ENCODE peak calls at places on chromosome 9, in five cellular contexts. H, I, C, Z and M are unnamed samples. For H3K4me1, H3K27me3 and H3K36me3, the result is how much of the 10 kb centered on the place peaks cover.

GRCh38 chr9:105425817-105426433 is 21.9 kb upstream of the FSD1L start:
- DNase-seq in Z (no peak), H (no peak), C (no peak), I (no peak), M (no peak)

GRCh38 chr9:3646226-3646625 is 120.4 kb upstream of the RFX3 start:
- DNase-seq in C (no peak), H (no peak), I (no peak), Z (no peak), M (no peak)

GRCh38 chr9:127360829-127361228 is 36.1 kb upstream of the SLC2A8 start:
- DNase-seq in H (no peak), I (no peak), C (peak), Z (no peak), M (no peak)

GRCh38 chr9:38641985-38642864 is 21.8 kb upstream of the ANKRD18A start:
- DNase-seq in I (no peak), C (no peak), Z (no peak), H (no peak), M (no peak)

GRCh38 chr9:79390077-79390673 is 181.6 kb upstream of the TLE4 start:
- DNase-seq in H (no peak), C (no peak), I (no peak), Z (no peak), M (no peak)

GRCh38 chr9:104993291-104993963 is 65.5 kb upstream of the ABCA1 start:
- DNase-seq in C (peak), I (no peak), Z (no peak), H (peak), M (peak)

GRCh38 chr9:91191443-91192378 is 170.0 kb downstream of the AUH start:
- DNase-seq in C (no peak), H (peak), Z (no peak), I (no peak), M (no peak)

GRCh38 chr9:2241461-2241874 is 226.3 kb downstream of the SMARCA2 start:
- DNase-seq in H (peak), I (no peak), C (peak), Z (no peak), M (peak)

GRCh38 chr9:14824481-14824880 is 85.7 kb downstream of the FREM1 start:
- DNase-seq in C (no peak), I (no peak), H (no peak), Z (no peak), M (no peak)

GRCh38 chr9:69981686-69982450 is 61.8 kb upstream of the MAMDC2 start:
- DNase-seq in H (no peak), C (no peak), I (no peak), Z (no peak), M (no peak)

GRCh38 chr9:16559418-16560188 is 310.9 kb downstream of the BNC2 start:
- DNase-seq in Z (no peak), I (no peak), C (no peak), H (no peak), M (no peak)

GRCh38 chr9:115117999-115118470 is at the start of gene TNC:
- DNase-seq in Z (no peak), C (peak), H (peak), I (no peak), M (peak)

GRCh38 chr9:5566054-5566618 is 55.8 kb downstream of the PDCD1LG2 start:
- DNase-seq in C (no peak), Z (no peak), H (no peak), I (no peak), M (no peak)

GRCh38 chr9:22005083-22005699 is 3.9 kb downstream of the CDKN2B start:
- DNase-seq in C (no peak), Z (no peak), H (no peak), I (peak), M (no peak)

GRCh38 chr9:76373173-76373771 is 21.0 kb downstream of the RFK start:
- DNase-seq in I (no peak), H (peak), C (peak), Z (no peak), M (no peak)

GRCh38 chr9:90967171-90967570 is 165.6 kb downstream of the SYK start:
- DNase-seq in I (no peak), Z (no peak), C (no peak), H (no peak), M (no peak)

GRCh38 chr9:113687680-113688371 is 188.3 kb upstream of the ZNF618 start:
- DNase-seq in I (no peak), H (no peak), C (no peak), Z (no peak), M (no peak)

GRCh38 chr9:14608521-14608920 is 84.7 kb downstream of the ZDHHC21 start:
- DNase-seq in I (no peak), C (no peak), Z (no peak), H (no peak), M (no peak)

GRCh38 chr9:13088734-13089427 is 190.6 kb downstream of the MPDZ start:
- DNase-seq in C (no peak), H (no peak), I (no peak), Z (no peak), M (no peak)

GRCh38 chr9:69122391-69123141 is 51.5 kb upstream of the TJP2 start:
- DNase-seq in Z (no peak), H (no peak), I (peak), C (no peak), M (no peak)

GRCh38 chr9:83651558-83651957 is 28.6 kb downstream of the IDNK start:
- DNase-seq in I (no peak), Z (no peak), H (no peak), C (no peak), M (no peak)

GRCh38 chr9:13295556-13295955 is 16.1 kb upstream of the MPDZ start:
- DNase-seq in I (no peak), Z (no peak), C (no peak), H (no peak), M (no peak)

GRCh38 chr9:1709347-1709746 is 305.8 kb upstream of the SMARCA2 start:
- DNase-seq in H (no peak), Z (no peak), I (no peak), C (no peak), M (no peak)

GRCh38 chr9:111969622-111970021 is 73.0 kb downstream of the UGCG start:
- DNase-seq in Z (no peak), I (no peak), H (no peak), C (no peak), M (no peak)

DNA sequence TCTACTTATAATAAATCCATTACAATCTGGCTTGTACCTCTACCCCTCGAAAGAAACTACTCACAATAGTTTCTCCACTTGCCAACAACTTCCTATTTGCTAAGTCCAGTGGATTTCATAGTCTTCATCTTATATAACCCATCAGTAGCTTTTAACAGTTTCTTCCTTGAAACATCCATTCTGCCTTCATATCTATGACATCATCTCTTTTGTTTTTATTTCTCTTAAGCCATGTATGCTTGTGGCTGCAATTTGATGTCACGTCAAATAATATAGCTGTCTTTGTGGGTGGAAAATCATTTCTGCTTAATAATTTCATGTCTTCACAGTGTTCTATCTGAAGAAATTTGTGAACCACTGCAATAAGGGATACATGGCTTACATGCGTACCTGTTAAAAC is 77.5 kb upstream of the GRHPR start:
- DNase-seq in H (no peak), Z (no peak), I (no peak), C (no peak), M (no peak)
- H3K4me1 ChIP-seq in H (under half), Z (under half), I (under half), C (under half), M (under half)

GRCh38 chr9:133587051-133587450 is 22.1 kb downstream of the FAM163B start:
- DNase-seq in I (no peak), C (no peak), Z (no peak), H (peak), M (no peak)
- H3K27me3 ChIP-seq in I (under half), C (under half), Z (under half), H (half or more), M (under half)

DNA sequence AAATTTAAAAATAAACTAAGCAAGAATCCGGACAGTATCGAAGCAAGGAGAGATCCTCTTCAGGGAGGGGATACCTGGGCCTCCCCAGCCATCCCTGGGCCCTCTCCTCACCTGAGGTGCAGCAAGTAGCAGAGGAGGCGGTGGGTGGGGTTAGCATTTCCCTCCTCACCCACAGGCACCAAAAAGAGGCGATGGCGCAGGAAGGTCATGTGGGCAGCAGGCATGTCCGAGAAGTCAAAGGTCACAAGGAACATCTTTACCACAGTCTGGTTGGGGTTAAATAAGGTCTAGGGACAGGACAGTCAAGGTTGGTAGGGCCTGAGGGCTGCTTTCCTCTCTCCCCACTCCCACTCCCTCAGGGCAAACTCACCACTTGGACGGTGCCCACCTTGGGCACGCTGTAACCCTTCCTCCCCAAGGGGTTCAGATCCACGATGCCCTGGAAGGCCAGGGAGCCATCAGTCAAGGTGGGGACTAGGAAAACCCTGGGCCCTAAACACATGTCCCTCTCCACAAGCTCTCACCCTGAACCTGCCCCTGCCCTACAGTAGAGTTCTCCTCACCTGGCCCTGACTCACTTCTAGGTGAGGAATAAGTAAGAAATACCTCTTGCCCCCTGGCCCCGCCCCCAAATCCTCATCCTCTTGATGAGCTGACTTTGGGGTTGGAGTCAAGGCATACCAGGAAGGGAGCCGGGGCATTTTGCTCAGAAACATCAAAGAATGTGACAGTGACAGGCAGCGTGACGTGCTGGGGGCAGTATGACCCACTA is 2.8 kb upstream of the STOML2 start:
- DNase-seq in C (no peak), I (no peak), Z (no peak), H (no peak), M (no peak)
- H3K36me3 ChIP-seq in C (under half), I (under half), Z (under half), H (under half), M (under half)

DNA sequence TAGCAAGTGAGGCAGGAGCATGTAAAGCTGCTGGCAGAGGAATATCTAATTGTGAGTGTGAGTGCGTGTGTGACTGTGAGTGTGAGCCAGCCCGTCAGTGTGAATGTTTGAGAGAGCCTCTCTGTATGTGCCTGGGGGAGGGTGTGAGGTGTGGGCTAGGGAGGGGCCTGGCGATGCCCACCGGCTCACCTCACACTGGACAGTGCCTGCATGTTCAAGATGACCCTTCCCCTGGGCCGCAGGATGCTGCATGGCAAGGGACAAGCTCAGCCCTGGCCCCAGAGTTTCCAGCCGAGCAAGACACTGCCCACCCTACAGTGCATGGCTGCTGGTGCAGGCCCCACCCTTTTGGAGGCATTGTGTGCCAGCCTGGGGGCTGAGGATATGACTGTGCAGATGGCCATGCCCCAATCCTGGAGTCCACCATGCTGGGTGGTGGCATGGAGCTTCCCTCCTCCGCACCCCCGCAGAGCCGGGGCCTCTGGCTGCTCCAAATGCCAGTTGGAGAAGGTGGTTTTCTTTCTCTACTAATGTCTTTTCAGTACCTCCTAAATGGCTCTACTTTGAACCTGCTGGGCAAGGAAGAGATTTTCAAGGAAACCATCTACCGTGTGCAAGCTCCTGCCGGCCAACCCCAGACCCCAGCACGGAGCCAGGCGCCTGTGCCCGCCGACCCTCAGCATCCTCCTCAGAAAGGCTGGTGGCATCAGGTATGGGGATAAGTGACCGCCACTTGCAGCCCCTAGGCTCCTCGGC is 27.6 kb downstream of the FGD3 start:
- DNase-seq in Z (no peak), H (no peak), I (no peak), C (no peak), M (no peak)
- H3K4me1 ChIP-seq in Z (half or more), H (under half), I (half or more), C (under half), M (under half)

DNA sequence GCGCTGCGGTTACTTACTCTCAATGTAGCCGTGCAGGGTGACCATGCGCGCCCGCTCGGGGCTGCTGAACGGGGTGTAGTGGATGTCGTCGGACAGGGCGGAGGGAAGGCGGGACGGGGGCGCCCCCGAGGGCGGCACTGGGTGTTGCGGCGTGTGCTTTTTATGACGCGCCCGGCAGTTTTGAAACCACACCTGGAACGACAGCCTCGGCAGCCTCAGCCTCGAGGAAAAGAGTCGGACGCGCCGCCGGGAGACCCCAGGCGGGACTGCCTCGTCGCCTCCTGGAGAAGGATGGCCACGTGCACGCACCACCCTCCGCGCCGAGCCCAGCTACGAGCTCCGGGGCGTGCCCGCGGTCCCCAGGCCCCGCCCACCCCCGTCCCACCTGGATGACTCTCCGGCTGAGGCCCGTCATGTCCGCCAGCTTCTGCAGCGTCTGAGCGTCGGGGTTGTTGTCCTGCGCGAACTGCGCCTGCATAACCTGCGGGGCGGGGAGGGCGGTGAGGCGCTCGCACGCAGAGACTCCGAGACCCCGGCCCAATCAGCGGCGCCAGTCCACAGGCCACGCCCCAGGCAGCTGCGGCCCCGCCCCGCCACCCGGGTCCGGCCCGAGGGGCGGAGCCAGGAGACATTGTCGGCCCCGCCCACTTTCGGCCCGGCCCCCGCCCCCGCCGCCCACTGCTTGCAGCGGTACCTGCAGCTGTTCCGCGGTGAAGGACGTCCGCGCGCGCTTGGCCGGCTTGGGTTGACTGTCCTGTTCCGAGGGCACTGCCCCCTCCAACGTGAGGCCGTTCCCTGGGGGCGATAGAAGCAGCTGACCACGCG is 15.0 kb downstream of the LHX6 start:
- DNase-seq in Z (peak), I (peak), C (no peak), H (no peak), M (no peak)
- H3K27me3 ChIP-seq in Z (under half), I (under half), C (under half), H (half or more), M (half or more)

GRCh38 chr9:95936579-95937075 is 61.1 kb downstream of the ERCC6L2 start:
- DNase-seq in Z (no peak), H (no peak), C (no peak), I (no peak), M (no peak)

GRCh38 chr9:95939472-95939871 is 64.0 kb downstream of the ERCC6L2 start:
- DNase-seq in C (no peak), I (no peak), Z (no peak), H (no peak), M (no peak)

GRCh38 chr9:95940265-95940664 is 64.8 kb downstream of the ERCC6L2 start:
- DNase-seq in C (no peak), Z (no peak), I (no peak), H (no peak), M (no peak)

GRCh38 chr9:95937131-95937530 is 61.6 kb downstream of the ERCC6L2 start:
- DNase-seq in Z (no peak), H (no peak), I (no peak), C (no peak), M (no peak)

DNA sequence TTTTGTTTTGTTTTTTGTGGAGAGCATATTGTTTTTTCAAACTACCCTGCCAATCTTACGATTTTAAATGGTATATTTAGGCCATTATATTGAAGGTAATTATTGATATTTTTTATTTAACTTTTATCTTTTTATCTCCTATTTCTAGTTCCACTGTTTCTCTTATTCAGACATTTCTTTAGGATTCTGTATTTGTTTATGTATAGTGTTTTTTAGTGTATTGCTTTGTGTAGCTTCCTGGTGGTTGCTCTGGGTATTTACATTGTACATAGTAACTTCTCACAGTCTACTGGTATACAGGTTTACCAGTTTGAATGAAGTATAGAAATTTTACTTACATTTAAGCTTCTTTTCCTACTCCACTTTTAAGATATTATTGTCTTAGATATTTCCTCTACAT is 63.2 kb downstream of the ERCC6L2 start:
- DNase-seq in C (no peak), Z (no peak), I (no peak), H (no peak), M (no peak)
- H3K36me3 ChIP-seq in C (under half), Z (under half), I (half or more), H (under half), M (half or more)

GRCh38 chr9:94445846-94446245 is 109.0 kb upstream of the PCAT7 start:
- DNase-seq in H (no peak), Z (no peak), C (no peak), I (no peak), M (no peak)

DNA sequence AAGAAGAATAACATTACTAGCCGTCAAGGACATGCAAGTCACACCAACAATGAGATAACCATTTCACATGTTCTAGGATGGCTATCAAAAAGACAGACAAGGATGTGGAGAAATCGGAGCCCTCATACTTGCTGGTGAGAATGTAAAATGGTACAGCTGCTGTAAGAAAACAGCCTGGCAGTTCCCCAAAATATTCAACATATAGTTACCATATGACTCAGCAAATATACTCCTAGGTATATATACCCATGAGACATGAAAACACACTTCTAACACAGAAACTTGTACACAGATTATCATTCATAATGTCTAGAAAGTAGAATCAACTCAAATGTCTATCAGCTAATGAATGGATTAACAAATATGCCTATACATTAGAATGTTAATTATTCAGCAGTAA is 105.4 kb upstream of the PCAT7 start:
- DNase-seq in I (no peak), H (no peak), C (no peak), Z (no peak), M (no peak)
- H3K4me1 ChIP-seq in I (under half), H (under half), C (under half), Z (under half), M (under half)